ENCODE peak calls at places on chromosomes 3 and 15, in four cellular contexts. One of them, this sample, is unnamed.

GRCh38 chr15:69926011-69926410 is 171.7 kb downstream of the TLE3 start:
- DNase-seq in sigmoid colon: no peak
- DNase-seq in ovary: no peak
- DNase-seq in stomach: no peak
- DNase-seq in this sample: no peak

GRCh38 chr15:99440551-99441426 is 125.0 kb upstream of the MEF2A start:
- DNase-seq in sigmoid colon: peak; percentile 28
- DNase-seq in ovary: no peak
- DNase-seq in stomach: peak; percentile 25
- DNase-seq in this sample: no peak

GRCh38 chr3:37902674-37903073 is 41.0 kb downstream of the CTDSPL start:
- DNase-seq in sigmoid colon: no peak
- DNase-seq in ovary: no peak
- DNase-seq in stomach: no peak
- DNase-seq in this sample: no peak

GRCh38 chr3:45915518-45916231 is 27.6 kb upstream of the CXCR6 start:
- DNase-seq in sigmoid colon: peak; percentile 52
- DNase-seq in ovary: no peak
- DNase-seq in stomach: peak; percentile 37
- DNase-seq in this sample: peak; percentile 48

GRCh38 chr15:85582719-85583089 is 202.3 kb downstream of the AKAP13 start:
- DNase-seq in sigmoid colon: peak; percentile 77
- DNase-seq in ovary: peak; percentile 64
- DNase-seq in stomach: peak; percentile 53
- DNase-seq in this sample: peak; percentile 75

GRCh38 chr3:72848703-72849081 is 447 bp upstream of the SHQ1 start:
- DNase-seq in sigmoid colon: no peak
- DNase-seq in ovary: no peak
- DNase-seq in stomach: no peak
- DNase-seq in this sample: no peak

GRCh38 chr3:123349566-123350450 is 99.1 kb downstream of the ADCY5 start:
- DNase-seq in sigmoid colon: peak; percentile 55
- DNase-seq in ovary: no peak
- DNase-seq in stomach: no peak
- DNase-seq in this sample: no peak

GRCh38 chr3:635393-635792 is 438.8 kb downstream of the CHL1 start:
- DNase-seq in sigmoid colon: no peak
- DNase-seq in ovary: no peak
- DNase-seq in stomach: no peak
- DNase-seq in this sample: no peak

GRCh38 chr3:181623924-181624694 is 87.6 kb upstream of the SOX2 start:
- DNase-seq in sigmoid colon: no peak
- DNase-seq in ovary: no peak
- DNase-seq in stomach: no peak
- DNase-seq in this sample: no peak

GRCh38 chr15:56797720-56798275 is 64.5 kb upstream of the ZNF280D start:
- DNase-seq in sigmoid colon: no peak
- DNase-seq in ovary: no peak
- DNase-seq in stomach: no peak
- DNase-seq in this sample: no peak

GRCh38 chr15:82890338-82891024 is 62.0 kb downstream of the HOMER2 start:
- DNase-seq in sigmoid colon: no peak
- DNase-seq in ovary: no peak
- DNase-seq in stomach: no peak
- DNase-seq in this sample: no peak

GRCh38 chr3:188946351-188946750 is 225.4 kb upstream of the TPRG1 start:
- DNase-seq in sigmoid colon: no peak
- DNase-seq in ovary: no peak
- DNase-seq in stomach: no peak
- DNase-seq in this sample: no peak

GRCh38 chr3:106881177-106881576 is 496.1 kb upstream of the CCDC54 start:
- DNase-seq in sigmoid colon: no peak
- DNase-seq in ovary: no peak
- DNase-seq in stomach: no peak
- DNase-seq in this sample: no peak

GRCh38 chr3:47522082-47522987 is 8.8 kb upstream of the ELP6 start:
- DNase-seq in sigmoid colon: peak; percentile 92
- DNase-seq in ovary: peak; percentile 87
- DNase-seq in stomach: peak; percentile 83
- DNase-seq in this sample: peak; percentile 86

GRCh38 chr15:62631325-62631724 is 411.2 kb upstream of the TPM1 start:
- DNase-seq in sigmoid colon: no peak
- DNase-seq in ovary: no peak
- DNase-seq in stomach: no peak
- DNase-seq in this sample: no peak

GRCh38 chr3:112633757-112634156 is 7.2 kb downstream of the CCDC80 start:
- DNase-seq in sigmoid colon: no peak
- DNase-seq in ovary: no peak
- DNase-seq in stomach: no peak
- DNase-seq in this sample: no peak

GRCh38 chr3:112633191-112633590 is 7.8 kb downstream of the CCDC80 start:
- DNase-seq in sigmoid colon: no peak
- DNase-seq in ovary: no peak
- DNase-seq in stomach: no peak
- DNase-seq in this sample: no peak

GRCh38 chr3:112631257-112631656 is 9.7 kb downstream of the CCDC80 start:
- DNase-seq in sigmoid colon: no peak
- DNase-seq in ovary: no peak
- DNase-seq in stomach: no peak
- DNase-seq in this sample: no peak

GRCh38 chr3:112634786-112635541 is 6.0 kb downstream of the CCDC80 start:
- DNase-seq in sigmoid colon: no peak
- DNase-seq in ovary: no peak
- DNase-seq in stomach: no peak
- DNase-seq in this sample: no peak

DNA sequence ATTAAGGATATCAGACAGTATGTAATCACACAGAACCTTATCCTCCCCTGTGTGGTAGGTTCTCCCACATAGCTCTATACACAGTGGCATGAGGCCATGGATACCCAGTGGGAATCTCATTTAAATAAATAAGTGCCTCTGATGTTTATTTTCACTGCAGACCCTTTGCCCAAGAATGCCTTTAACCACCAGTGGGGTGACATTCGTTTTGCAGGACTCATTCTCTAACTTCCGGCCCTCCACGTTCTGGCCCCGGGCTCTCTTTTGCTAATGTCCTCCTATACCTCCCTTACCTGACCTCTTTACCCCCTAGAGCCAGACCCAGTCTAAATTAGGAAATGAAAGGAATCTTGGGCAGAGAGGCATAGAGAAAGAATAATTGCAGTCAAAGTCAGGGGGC is 8.3 kb downstream of the CCDC80 start:
- DNase-seq in sigmoid colon: no peak
- DNase-seq in ovary: no peak
- DNase-seq in stomach: no peak
- DNase-seq in this sample: no peak
- H3K4me3 ChIP-seq in sigmoid colon: no peak overlapping the region
- H3K4me3 ChIP-seq in ovary: no peak overlapping the region
- H3K4me3 ChIP-seq in stomach: no peak overlapping the region
- H3K4me3 ChIP-seq in this sample: no peak overlapping the region

GRCh38 chr3:104206925-104207324 is 1159.8 kb upstream of the ALCAM start:
- DNase-seq in sigmoid colon: no peak
- DNase-seq in ovary: no peak
- DNase-seq in stomach: no peak
- DNase-seq in this sample: no peak
- TF ChIP-seq CTCF in sigmoid colon: no peak
- TF ChIP-seq CTCF in ovary: no peak
- TF ChIP-seq CTCF in stomach: no peak
- TF ChIP-seq CTCF in this sample: no peak

GRCh38 chr3:190044142-190044541 is 76.6 kb downstream of the P3H2 start:
- DNase-seq in sigmoid colon: no peak
- DNase-seq in ovary: no peak
- DNase-seq in stomach: no peak
- DNase-seq in this sample: no peak
- TF ChIP-seq EP300 in sigmoid colon: no peak
- TF ChIP-seq EP300 in ovary: no peak
- TF ChIP-seq EP300 in stomach: no peak
- TF ChIP-seq EP300 in this sample: no peak

DNA sequence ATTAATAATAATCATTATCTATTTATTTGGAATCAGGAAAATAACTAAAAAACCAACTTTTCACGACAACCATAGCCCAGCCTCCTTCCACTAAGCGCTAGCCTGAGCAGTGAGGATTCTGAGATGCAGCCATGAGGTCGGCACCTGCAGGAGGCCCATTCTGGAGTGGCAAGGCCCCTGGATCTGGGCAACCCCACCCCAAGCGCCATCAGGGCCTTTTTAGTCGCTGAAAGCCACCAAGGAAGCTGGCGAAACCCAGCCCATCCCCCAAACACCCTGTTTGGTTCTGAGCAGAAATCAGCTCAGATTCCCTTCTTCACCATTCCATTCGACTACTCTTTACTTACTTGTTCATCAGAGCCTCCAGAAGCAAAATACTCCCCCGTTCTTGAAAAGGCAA is 29.5 kb downstream of the POC1A start:
- DNase-seq in sigmoid colon: peak; percentile 43
- DNase-seq in ovary: no peak
- DNase-seq in stomach: no peak
- DNase-seq in this sample: no peak
- H3K4me3 ChIP-seq in sigmoid colon: no peak overlapping the region
- H3K4me3 ChIP-seq in ovary: no peak overlapping the region
- H3K4me3 ChIP-seq in stomach: no peak overlapping the region
- H3K4me3 ChIP-seq in this sample: no peak overlapping the region

GRCh38 chr3:133874761-133875438 is 20.8 kb downstream of the RAB6B start:
- DNase-seq in sigmoid colon: peak; percentile 2
- DNase-seq in ovary: no peak
- DNase-seq in stomach: no peak
- DNase-seq in this sample: no peak

GRCh38 chr3:133880886-133881455 is 14.7 kb downstream of the RAB6B start:
- DNase-seq in sigmoid colon: no peak
- DNase-seq in ovary: no peak
- DNase-seq in stomach: peak; percentile 15
- DNase-seq in this sample: no peak

GRCh38 chr3:133880287-133880686 is 15.4 kb downstream of the RAB6B start:
- DNase-seq in sigmoid colon: no peak
- DNase-seq in ovary: no peak
- DNase-seq in stomach: peak; percentile 20
- DNase-seq in this sample: no peak

GRCh38 chr3:133881492-133881891 is 14.2 kb downstream of the RAB6B start:
- DNase-seq in sigmoid colon: no peak
- DNase-seq in ovary: no peak
- DNase-seq in stomach: no peak
- DNase-seq in this sample: no peak

GRCh38 chr3:133878518-133878917 is 17.2 kb downstream of the RAB6B start:
- DNase-seq in sigmoid colon: no peak
- DNase-seq in ovary: no peak
- DNase-seq in stomach: no peak
- DNase-seq in this sample: no peak
- TF ChIP-seq CTCF in sigmoid colon: no peak
- TF ChIP-seq CTCF in ovary: no peak
- TF ChIP-seq CTCF in stomach: no peak
- TF ChIP-seq CTCF in this sample: no peak

DNA sequence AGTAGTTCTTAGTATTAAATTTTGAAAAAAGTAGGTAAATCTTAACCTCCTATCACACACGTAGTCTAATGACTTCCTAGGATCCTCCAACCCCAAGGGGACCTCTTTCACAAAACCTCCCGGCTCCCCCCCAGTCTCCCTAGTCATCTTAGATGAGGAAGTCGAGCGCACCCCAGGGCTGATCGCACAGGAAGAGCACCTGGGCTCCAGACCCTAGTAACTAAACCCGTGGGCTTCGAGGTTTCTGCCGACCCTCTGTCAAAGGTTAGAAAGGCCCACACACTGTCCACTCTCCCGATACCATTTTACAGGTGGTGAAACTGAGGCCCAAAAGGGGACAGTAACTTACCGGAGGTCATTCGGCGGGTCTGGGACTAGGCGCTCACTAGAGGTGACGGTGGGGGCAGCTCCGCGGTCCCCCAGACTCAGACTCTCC is 349 bp downstream of the MBD4 start:
- DNase-seq in sigmoid colon: peak; percentile 85
- DNase-seq in ovary: peak; percentile 55
- DNase-seq in stomach: peak; percentile 45
- DNase-seq in this sample: peak; percentile 64
- TF ChIP-seq EP300 in sigmoid colon: no peak
- TF ChIP-seq EP300 in ovary: no peak
- TF ChIP-seq EP300 in stomach: no peak
- TF ChIP-seq EP300 in this sample: no peak

GRCh38 chr3:177351195-177351594 is 153.9 kb upstream of the TBL1XR1 start:
- DNase-seq in sigmoid colon: no peak
- DNase-seq in ovary: no peak
- DNase-seq in stomach: no peak
- DNase-seq in this sample: no peak
- H3K4me3 ChIP-seq in sigmoid colon: no peak overlapping the region
- H3K4me3 ChIP-seq in ovary: no peak overlapping the region
- H3K4me3 ChIP-seq in stomach: no peak overlapping the region
- H3K4me3 ChIP-seq in this sample: no peak overlapping the region

DNA sequence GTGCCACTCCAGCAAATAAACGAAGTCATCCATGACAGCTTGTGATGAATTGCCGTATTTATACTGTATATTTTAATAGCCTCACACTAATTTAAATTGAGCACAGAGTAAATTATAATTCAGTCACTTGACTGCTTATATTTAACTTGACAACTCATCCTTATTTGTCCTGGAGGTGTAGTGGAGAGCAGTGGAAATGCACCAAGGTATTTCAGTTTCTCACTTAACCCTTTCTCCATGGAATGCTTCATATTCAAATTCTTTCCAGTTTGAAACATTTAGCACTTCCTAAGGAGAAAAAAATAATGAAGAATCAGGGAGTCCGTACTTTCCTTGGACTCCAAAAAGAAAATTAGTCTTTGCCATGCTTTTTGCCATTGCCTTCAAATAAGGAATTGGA is 99.0 kb downstream of the MAP2K5 start:
- DNase-seq in sigmoid colon: no peak
- DNase-seq in ovary: no peak
- DNase-seq in stomach: no peak
- DNase-seq in this sample: no peak
- TF ChIP-seq CTCF in sigmoid colon: no peak
- TF ChIP-seq CTCF in ovary: no peak
- TF ChIP-seq CTCF in stomach: no peak
- TF ChIP-seq CTCF in this sample: no peak

GRCh38 chr15:51585953-51586352 is 36.6 kb downstream of the DMXL2 start:
- DNase-seq in sigmoid colon: no peak
- DNase-seq in ovary: no peak
- DNase-seq in stomach: no peak
- DNase-seq in this sample: no peak
- TF ChIP-seq EP300 in sigmoid colon: no peak
- TF ChIP-seq EP300 in ovary: no peak
- TF ChIP-seq EP300 in stomach: no peak
- TF ChIP-seq EP300 in this sample: no peak

GRCh38 chr3:195885036-195885871 is 23.1 kb downstream of the TNK2 start:
- DNase-seq in sigmoid colon: peak; percentile 65
- DNase-seq in ovary: no peak
- DNase-seq in stomach: no peak
- DNase-seq in this sample: peak; percentile 71
- H3K4me3 ChIP-seq in sigmoid colon: no peak overlapping the region
- H3K4me3 ChIP-seq in ovary: no peak overlapping the region
- H3K4me3 ChIP-seq in stomach: no peak overlapping the region
- H3K4me3 ChIP-seq in this sample: no peak overlapping the region